ENCODE peak calls at places on chromosome 2, in eight cellular contexts. Z is astrocyte of the spinal cord, Q is neural crest cell, V is cardiac muscle cell, S is GM20000, G is AG04449, N is breast epithelium, L is endodermal cell. B is an unnamed sample.

GRCh38 chr2:238644095-238645081 is 203.5 kb upstream of the TWIST2 start:
- DNase-seq in Z (peak; percentile 76), Q (no peak), V (no peak), S (no peak), G (peak; percentile 26), N (no peak), L (no peak), B (no peak)

GRCh38 chr2:210421916-210422315 is 54.6 kb downstream of the LANCL1 start:
- DNase-seq in Z (peak; percentile 74), Q (no peak), V (peak; percentile 71), S (no peak), G (no peak), N (no peak), L (no peak), B (no peak)

GRCh38 chr2:112679484-112679883 is 33.7 kb downstream of the SLC20A1 start:
- DNase-seq in Z (no peak), Q (no peak), V (no peak), S (no peak), G (no peak), N (no peak), L (no peak), B (no peak)

GRCh38 chr2:950627-950992 is at the start of gene SNTG2:
- DNase-seq in Z (no peak), Q (peak; percentile 45), V (peak; percentile 67), S (peak; percentile 76), G (no peak), N (no peak), L (peak; percentile 86), B (peak; percentile 40)

GRCh38 chr2:6960659-6961058 is 43.4 kb downstream of the RNF144A start:
- DNase-seq in Z (peak; percentile 74), Q (no peak), V (no peak), S (no peak), G (no peak), N (no peak), L (peak; percentile 59), B (no peak)

GRCh38 chr2:111185496-111186022 is 64.8 kb downstream of the BCL2L11 start:
- DNase-seq in Z (no peak), Q (no peak), V (peak; percentile 33), S (no peak), G (no peak), N (no peak), L (peak; percentile 47), B (peak; percentile 42)

GRCh38 chr2:170928036-170928823 is 823 bp upstream of the GORASP2 start:
- DNase-seq in Z (peak; percentile 6), Q (no peak), V (no peak), S (peak; percentile 22), G (no peak), N (no peak), L (peak; percentile 67), B (peak; percentile 27)

GRCh38 chr2:57080035-57080434 is 896.2 kb downstream of the CCDC85A start:
- DNase-seq in Z (no peak), Q (no peak), V (no peak), S (no peak), G (no peak), N (no peak), L (no peak), B (no peak)

GRCh38 chr2:199830531-199830930 is 20.5 kb downstream of the FTCDNL1 start:
- DNase-seq in Z (no peak), Q (no peak), V (no peak), S (no peak), G (no peak), N (no peak), L (no peak), B (no peak)

GRCh38 chr2:69184224-69184623 is 171.2 kb downstream of the ANTXR1 start:
- DNase-seq in Z (no peak), Q (no peak), V (no peak), S (no peak), G (no peak), N (no peak), L (no peak), B (no peak)

GRCh38 chr2:233349005-233349998 is 5.0 kb upstream of the DGKD start:
- DNase-seq in Z (no peak), Q (no peak), V (no peak), S (peak; percentile 68), G (no peak), N (no peak), L (no peak), B (peak; percentile 59)

GRCh38 chr2:25587361-25587760 is 86.0 kb downstream of the DTNB start:
- DNase-seq in Z (peak; percentile 62), Q (no peak), V (no peak), S (no peak), G (no peak), N (no peak), L (no peak), B (no peak)

GRCh38 chr2:233470839-233471238 is 95.7 kb downstream of the USP40 start:
- DNase-seq in Z (no peak), Q (no peak), V (no peak), S (no peak), G (no peak), N (no peak), L (peak; percentile 35), B (peak; percentile 7)

GRCh38 chr2:217162533-217162932 is 302.7 kb upstream of the TNP1 start:
- DNase-seq in Z (peak; percentile 97), Q (peak; percentile 54), V (no peak), S (peak; percentile 15), G (peak; percentile 76), N (no peak), L (no peak), B (no peak)

GRCh38 chr2:95072424-95072823 is 46.9 kb downstream of the MAL start:
- DNase-seq in Z (no peak), Q (no peak), V (no peak), S (no peak), G (no peak), N (no peak), L (peak; percentile 15), B (no peak)

GRCh38 chr2:207876834-207877535 is 107.3 kb upstream of the FZD5 start:
- DNase-seq in Z (no peak), Q (no peak), V (no peak), S (no peak), G (no peak), N (no peak), L (no peak), B (no peak)

GRCh38 chr2:64999754-65000153 is 10.6 kb downstream of the SLC1A4 start:
- DNase-seq in Z (no peak), Q (no peak), V (no peak), S (no peak), G (no peak), N (no peak), L (peak; percentile 71), B (no peak)

GRCh38 chr2:72950558-72951255 is 33.4 kb downstream of the EMX1 start:
- DNase-seq in Z (no peak), Q (no peak), V (no peak), S (no peak), G (no peak), N (no peak), L (no peak), B (no peak)

GRCh38 chr2:111192778-111193368 is 72.2 kb downstream of the BCL2L11 start:
- DNase-seq in Z (no peak), Q (no peak), V (no peak), S (no peak), G (no peak), N (no peak), L (peak; percentile 17), B (no peak)

GRCh38 chr2:220104871-220105351 is 477.5 kb downstream of the SLC4A3 start:
- DNase-seq in Z (peak; percentile 82), Q (no peak), V (peak; percentile 37), S (no peak), G (peak; percentile 64), N (no peak), L (peak; percentile 57), B (peak; percentile 44)

GRCh38 chr2:118091140-118091478 is 2.8 kb downstream of the INSIG2 start:
- DNase-seq in Z (no peak), Q (no peak), V (no peak), S (no peak), G (no peak), N (no peak), L (no peak), B (no peak)

GRCh38 chr2:44103643-44104038 is 65.0 kb upstream of the PPM1B start:
- DNase-seq in Z (no peak), Q (no peak), V (no peak), S (no peak), G (no peak), N (no peak), L (no peak), B (no peak)

GRCh38 chr2:146602856-146603255 is 1242.0 kb upstream of the ACVR2A start:
- DNase-seq in Z (no peak), Q (no peak), V (no peak), S (no peak), G (no peak), N (no peak), L (no peak), B (no peak)

GRCh38 chr2:58358024-58358423 is 116.9 kb upstream of the FANCL start:
- DNase-seq in Z (no peak), Q (no peak), V (no peak), S (no peak), G (no peak), N (no peak), L (no peak), B (no peak)
- TF ChIP-seq CTCF in Z (no peak), Q (no peak), V (no peak), S (no peak), G (no peak), N (no peak), L (peak; percentile 48), B (no peak)

GRCh38 chr2:70468898-70469297 is 84.7 kb downstream of the TGFA start:
- DNase-seq in Z (no peak), Q (no peak), V (no peak), S (no peak), G (no peak), N (no peak), L (no peak), B (no peak)
- TF ChIP-seq CTCF in Z (no peak), Q (no peak), V (no peak), S (no peak), G (no peak), N (no peak), L (no peak), B (no peak)

DNA sequence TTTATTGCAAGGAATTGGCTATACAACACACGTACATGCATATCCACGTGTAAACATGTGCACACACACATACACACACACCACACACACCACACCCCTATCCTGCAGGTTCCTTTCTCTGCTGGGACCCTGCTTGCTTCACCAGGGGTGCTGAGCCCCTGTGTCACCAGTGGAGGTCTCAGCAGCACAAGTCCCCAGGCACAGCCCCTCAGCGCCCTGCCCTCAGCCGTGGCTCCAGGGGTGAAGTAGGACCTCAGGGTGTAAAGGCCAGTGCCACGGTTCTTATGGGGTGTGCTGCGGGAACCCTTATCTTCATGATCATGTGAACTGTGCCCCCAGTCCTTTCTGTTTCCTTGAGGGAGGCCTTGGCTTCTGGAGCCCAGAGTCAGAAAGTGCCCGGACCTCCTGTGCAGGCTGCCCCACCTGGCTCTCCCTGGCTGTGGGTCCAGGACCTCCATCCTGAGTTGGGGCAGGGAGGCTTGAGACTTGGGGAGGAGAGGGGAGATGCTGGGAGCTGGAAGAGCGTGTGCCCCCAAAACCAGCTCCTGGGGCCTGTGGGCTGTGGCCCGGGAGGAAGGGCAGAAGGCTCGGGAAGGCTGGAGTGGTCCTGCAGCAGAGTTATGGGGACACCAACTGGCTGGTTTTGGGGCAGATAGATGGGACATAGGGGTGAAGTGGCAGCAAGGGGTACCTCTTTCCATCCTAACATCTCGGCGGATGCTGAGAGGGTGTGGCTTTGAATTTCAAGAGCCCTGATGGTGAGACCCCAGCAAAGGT is 20.3 kb upstream of the KLF11 start:
- DNase-seq in Z (no peak), Q (no peak), V (no peak), S (no peak), G (no peak), N (no peak), L (no peak), B (no peak)
- TF ChIP-seq CTCF in Z (peak; percentile 10), Q (no peak), V (no peak), S (no peak), G (peak; percentile 6), N (no peak), L (no peak), B (no peak)

GRCh38 chr2:240914645-240915525 is 8.7 kb downstream of the CROCC2 start:
- DNase-seq in Z (no peak), Q (no peak), V (no peak), S (no peak), G (no peak), N (no peak), L (no peak), B (peak; percentile 16)
- TF ChIP-seq CTCF in Z (no peak), Q (peak; percentile 21), V (no peak), S (no peak), G (no peak), N (no peak), L (no peak), B (no peak)

B was measured in heart left ventricle.